ENCODE peak calls at places on chromosomes 16 and 17, in ten cellular contexts. F is Peyer's patch, G is tibial artery, J is ovary, A is cardiac muscle cell, B is keratinocyte, H is PC-3, Y is neuronal stem cell, P is colonic mucosa, R is heart left ventricle. E is an unnamed sample.

GRCh38 chr16:11361751-11362742 is 16.8 kb downstream of the RMI2 start:
- DNase-seq in F (peak; percentile 62), G (no peak), J (no peak), A (no peak), B (no peak), H (peak; percentile 41), Y (no peak), P (no peak), R (no peak), E (peak; percentile 56)

GRCh38 chr16:30566531-30566930 is 5.0 kb downstream of the ZNF688 start:
- DNase-seq in F (no peak), G (no peak), J (no peak), A (no peak), B (no peak), H (no peak), Y (no peak), P (no peak), R (no peak), E (no peak)

GRCh38 chr16:2774161-2774891 is 2.8 kb downstream of the ELOB start:
- DNase-seq in F (no peak), G (no peak), J (peak; percentile 29), A (no peak), B (no peak), H (no peak), Y (no peak), P (no peak), R (no peak), E (no peak)

GRCh38 chr16:9053006-9053601 is 38.3 kb upstream of the HAPSTR1 start:
- DNase-seq in F (no peak), G (no peak), J (no peak), A (peak; percentile 87), B (no peak), H (peak; percentile 32), Y (peak; percentile 82), P (peak; percentile 46), R (peak; percentile 65), E (no peak)

GRCh38 chr16:6482861-6483530 is 849.6 kb upstream of the RBFOX1 start:
- DNase-seq in F (no peak), G (no peak), J (no peak), A (no peak), B (no peak), H (no peak), Y (no peak), P (no peak), R (no peak), E (no peak)

GRCh38 chr16:88526906-88527185 is 43.4 kb upstream of the ZC3H18 start:
- DNase-seq in F (no peak), G (no peak), J (peak; percentile 67), A (no peak), B (no peak), H (no peak), Y (no peak), P (no peak), R (no peak), E (no peak)

GRCh38 chr17:28975634-28976033 is 24.3 kb upstream of the PHF12 start:
- DNase-seq in F (no peak), G (no peak), J (no peak), A (no peak), B (no peak), H (no peak), Y (no peak), P (no peak), R (no peak), E (no peak)

GRCh38 chr16:54936086-54936978 is 5.7 kb downstream of the IRX5 start:
- DNase-seq in F (no peak), G (no peak), J (no peak), A (peak; percentile 83), B (no peak), H (peak; percentile 7), Y (peak; percentile 63), P (no peak), R (peak; percentile 71), E (no peak)

DNA sequence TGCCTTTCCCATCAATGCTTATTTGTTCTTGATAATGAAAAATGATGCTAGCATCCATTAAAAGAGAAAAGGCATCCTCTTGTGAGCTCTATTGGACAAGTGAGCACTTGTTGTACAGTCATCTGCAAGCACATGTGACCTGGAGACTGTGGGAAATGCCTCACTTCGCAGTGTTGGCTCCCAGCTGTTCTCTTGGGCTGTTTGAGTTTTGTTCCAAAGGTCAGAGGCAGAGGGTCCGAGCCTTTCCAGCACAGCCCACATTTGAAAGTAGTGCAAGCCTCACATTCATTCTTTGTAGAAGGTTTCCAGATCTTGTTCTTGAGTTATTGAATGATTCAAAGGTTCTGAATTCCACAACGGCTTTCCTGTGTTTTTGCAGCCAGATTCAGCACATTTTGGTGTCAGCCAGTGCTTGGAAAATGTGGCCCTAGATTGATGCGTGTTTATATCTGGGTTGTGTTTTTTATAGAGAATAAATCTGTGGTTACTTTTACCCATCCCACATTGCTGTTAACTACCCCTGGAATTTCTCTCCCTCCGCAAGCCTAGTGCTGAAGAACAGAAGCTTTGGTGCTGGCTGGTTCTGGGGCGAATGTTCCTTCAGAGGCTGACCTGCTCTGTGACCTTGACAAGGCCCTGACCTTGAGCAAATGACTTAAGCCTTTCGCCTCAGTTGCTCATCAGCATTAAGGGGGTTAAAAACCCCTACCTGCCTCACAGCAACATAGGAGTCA is 49.8 kb downstream of the CDH1 start:
- DNase-seq in F (no peak), G (no peak), J (peak; percentile 37), A (no peak), B (no peak), H (no peak), Y (no peak), P (no peak), R (no peak), E (no peak)
- H3K4me1 ChIP-seq in F (no peaks in the 10 kb centered on the region), G (no peaks in the 10 kb centered on the region), J (peaks cover 9% of the 10 kb centered on the region), A (no peaks in the 10 kb centered on the region), B (peaks cover 37% of the 10 kb centered on the region), H (peaks cover 25% of the 10 kb centered on the region), Y (peaks cover 9% of the 10 kb centered on the region), P (peaks cover 8% of the 10 kb centered on the region), R (no peaks in the 10 kb centered on the region), E (no peaks in the 10 kb centered on the region)

DNA sequence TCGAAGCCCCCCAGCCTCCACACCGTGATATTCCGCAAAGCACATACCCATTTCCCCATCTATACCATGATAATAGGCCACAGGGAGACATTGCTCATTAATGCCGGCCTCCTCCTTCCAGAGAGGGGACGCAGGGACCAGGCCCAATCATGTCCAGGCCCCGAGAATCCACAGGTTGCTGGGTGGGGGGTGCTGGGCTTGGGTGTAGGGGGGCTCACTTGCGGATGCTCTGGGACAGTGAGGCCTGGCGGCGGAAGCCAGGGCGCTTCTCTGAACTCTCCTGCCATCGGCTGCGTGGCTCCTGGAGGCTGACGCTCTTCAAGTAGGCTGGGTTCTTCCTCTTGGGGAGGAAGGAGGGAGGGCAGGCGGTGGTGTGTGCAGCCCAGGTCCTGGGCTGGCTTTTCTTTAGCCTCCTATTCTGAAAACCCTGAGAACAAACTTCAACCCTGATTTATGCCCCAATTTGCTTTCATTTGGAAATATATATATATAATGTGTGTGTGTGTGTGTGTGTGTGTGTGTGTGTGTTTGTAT is 12.2 kb downstream of the AANAT start:
- DNase-seq in F (peak; percentile 50), G (no peak), J (no peak), A (no peak), B (no peak), H (no peak), Y (no peak), P (no peak), R (no peak), E (no peak)
- H3K27ac ChIP-seq in F (no peak overlapping the region), G (no peak overlapping the region), J (no peak overlapping the region), A (no peak overlapping the region), B (no peak overlapping the region), H (no peak overlapping the region), Y (no peak overlapping the region), P (no peak overlapping the region), R (no peak overlapping the region), E (no peak overlapping the region)

GRCh38 chr16:56971768-56972043 is 10.0 kb downstream of the CETP start:
- DNase-seq in F (no peak), G (no peak), J (no peak), A (no peak), B (no peak), H (no peak), Y (no peak), P (no peak), R (no peak), E (no peak)

GRCh38 chr16:56967733-56968132 is 6.0 kb downstream of the CETP start:
- DNase-seq in F (no peak), G (no peak), J (no peak), A (no peak), B (no peak), H (no peak), Y (no peak), P (no peak), R (no peak), E (no peak)

GRCh38 chr16:56972403-56972802 is 10.7 kb downstream of the CETP start:
- DNase-seq in F (no peak), G (no peak), J (no peak), A (no peak), B (no peak), H (no peak), Y (no peak), P (no peak), R (no peak), E (no peak)

GRCh38 chr16:56970934-56971767 is 9.4 kb downstream of the CETP start:
- DNase-seq in F (peak; percentile 54), G (no peak), J (no peak), A (no peak), B (no peak), H (no peak), Y (no peak), P (no peak), R (no peak), E (no peak)

DNA sequence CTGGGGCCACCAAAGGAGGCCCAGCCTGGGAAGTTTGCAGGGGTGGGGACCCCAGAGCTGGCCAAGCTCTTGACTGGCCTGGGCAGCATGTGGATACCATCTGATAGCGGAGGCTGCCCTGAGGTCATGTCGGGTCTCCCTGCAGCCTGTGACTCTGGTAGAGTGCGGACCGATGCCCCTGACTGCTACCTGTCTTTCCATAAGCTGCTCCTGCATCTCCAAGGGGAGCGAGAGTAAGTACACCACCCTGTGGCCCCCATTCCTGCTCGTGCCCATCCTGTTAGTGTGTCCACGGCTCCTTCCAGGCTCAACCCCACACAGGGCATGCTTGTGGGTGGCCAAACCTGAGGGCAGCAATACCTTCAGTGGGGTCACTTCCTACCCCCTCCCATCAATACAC is 8.0 kb downstream of the CETP start:
- DNase-seq in F (no peak), G (no peak), J (no peak), A (no peak), B (no peak), H (no peak), Y (no peak), P (no peak), R (no peak), E (no peak)
- H3K4me1 ChIP-seq in F (peaks cover 2% of the 10 kb centered on the region), G (peaks cover 8% of the 10 kb centered on the region), J (peaks cover 7% of the 10 kb centered on the region), A (no peaks in the 10 kb centered on the region), B (no peaks in the 10 kb centered on the region), H (peaks cover 6% of the 10 kb centered on the region), Y (peaks cover 2% of the 10 kb centered on the region), P (no peaks in the 10 kb centered on the region), R (peaks cover 15% of the 10 kb centered on the region), E (peaks cover 26% of the 10 kb centered on the region)

GRCh38 chr16:76222853-76223252 is 54.3 kb upstream of the CNTNAP4 start:
- DNase-seq in F (no peak), G (no peak), J (no peak), A (no peak), B (no peak), H (no peak), Y (no peak), P (no peak), R (no peak), E (no peak)

GRCh38 chr16:76228546-76229146 is 48.6 kb upstream of the CNTNAP4 start:
- DNase-seq in F (no peak), G (no peak), J (no peak), A (no peak), B (no peak), H (peak; percentile 7), Y (no peak), P (no peak), R (no peak), E (no peak)

GRCh38 chr16:76226481-76226880 is 50.7 kb upstream of the CNTNAP4 start:
- DNase-seq in F (no peak), G (no peak), J (no peak), A (no peak), B (no peak), H (no peak), Y (no peak), P (no peak), R (no peak), E (no peak)

GRCh38 chr16:76222087-76222486 is 55.1 kb upstream of the CNTNAP4 start:
- DNase-seq in F (no peak), G (no peak), J (no peak), A (no peak), B (no peak), H (no peak), Y (no peak), P (no peak), R (no peak), E (no peak)

GRCh38 chr16:76226011-76226410 is 51.2 kb upstream of the CNTNAP4 start:
- DNase-seq in F (no peak), G (no peak), J (no peak), A (no peak), B (no peak), H (peak; percentile 26), Y (no peak), P (no peak), R (no peak), E (no peak)
- H3K27ac ChIP-seq in F (no peak overlapping the region), G (no peak overlapping the region), J (no peak overlapping the region), A (no peak overlapping the region), B (no peak overlapping the region), H (no peak overlapping the region), Y (no peak overlapping the region), P (no peak overlapping the region), R (no peak overlapping the region), E (no peak overlapping the region)